ENCODE peak calls at places on chromosomes 5 and 9, in six cellular contexts. J is HepG2, B is A549, Z is GM12878, Y is K562, T is upper lobe of left lung. E is an unnamed sample.

GRCh38 chr9:73683862-73684591 is 532.4 kb downstream of the ANXA1 start:
- ATAC-seq in B (peak), Y (no peak), T (no peak), Z (peak), J (peak), E (no peak)

GRCh38 chr5:926416-927171 is 33.9 kb downstream of the TRIP13 start:
- ATAC-seq in T (peak), Z (no peak), B (no peak), J (no peak), Y (no peak), E (peak)

GRCh38 chr5:122704247-122705036 is 70.4 kb upstream of the SNX2 start:
- ATAC-seq in B (peak), T (no peak), Z (peak), Y (peak), J (peak), E (no peak)

GRCh38 chr9:107323836-107324235 is 40.8 kb downstream of the RAD23B start:
- ATAC-seq in T (no peak), J (no peak), Z (no peak), B (no peak), Y (no peak), E (no peak)

GRCh38 chr5:145969714-145970092 is 33.3 kb downstream of the SH3RF2 start:
- ATAC-seq in B (no peak), J (no peak), T (no peak), Y (no peak), Z (no peak), E (no peak)

GRCh38 chr9:37916471-37917314 is 12.8 kb upstream of the SLC25A51 start:
- ATAC-seq in Z (no peak), B (no peak), Y (no peak), J (no peak), T (no peak), E (peak)

GRCh38 chr5:146521403-146522106 is 5.6 kb upstream of the GPR151 start:
- ATAC-seq in B (peak), J (peak), Y (peak), Z (no peak), T (no peak), E (no peak)

GRCh38 chr5:113771483-113771882 is 258.0 kb downstream of the YTHDC2 start:
- ATAC-seq in T (no peak), B (no peak), Y (no peak), J (no peak), Z (peak), E (no peak)

GRCh38 chr9:17625644-17626388 is 47.0 kb downstream of the SH3GL2 start:
- ATAC-seq in J (no peak), B (no peak), Z (no peak), Y (no peak), T (peak), E (no peak)

GRCh38 chr5:79396265-79396664 is 117.7 kb downstream of the HOMER1 start:
- ATAC-seq in Z (no peak), J (no peak), Y (no peak), B (no peak), T (no peak), E (no peak)

GRCh38 chr9:75803130-75803529 is 87.3 kb upstream of the PCSK5 start:
- ATAC-seq in Z (no peak), J (no peak), B (no peak), Y (no peak), T (no peak), E (no peak)

GRCh38 chr5:56105511-56106372 is 111.0 kb upstream of the IL6ST start:
- ATAC-seq in T (no peak), B (no peak), Z (peak), J (peak), Y (no peak), E (no peak)

GRCh38 chr5:109703827-109704226 is 14.1 kb downstream of the MAN2A1 start:
- ATAC-seq in Y (peak), Z (peak), B (no peak), J (no peak), T (no peak), E (no peak)

GRCh38 chr9:6894135-6894534 is 136.4 kb downstream of the KDM4C start:
- ATAC-seq in T (no peak), J (no peak), Z (peak), B (no peak), Y (peak), E (no peak)

GRCh38 chr5:72320022-72320898 is at the start of the genes MRPS27 and PTCD2:
- ATAC-seq in J (peak), B (peak), Y (peak), T (peak), Z (peak), E (peak)

GRCh38 chr9:1083325-1083913 is 33.3 kb downstream of the DMRT2 start:
- ATAC-seq in T (peak), J (peak), Y (no peak), B (peak), Z (peak), E (no peak)

GRCh38 chr5:142499591-142500384 is 175.0 kb upstream of the SPRY4 start:
- ATAC-seq in J (peak), B (no peak), Z (no peak), T (no peak), Y (no peak), E (no peak)

GRCh38 chr5:170630711-170631141 is 126.9 kb downstream of the KCNIP1 start:
- ATAC-seq in B (no peak), T (no peak), J (no peak), Y (peak), Z (no peak), E (no peak)

GRCh38 chr5:52604151-52604550 is 183.6 kb upstream of the ITGA1 start:
- ATAC-seq in Y (no peak), T (no peak), J (no peak), Z (no peak), B (no peak), E (no peak)

GRCh38 chr5:80037366-80037765 is 2.2 kb downstream of the THBS4 start:
- ATAC-seq in J (no peak), Y (no peak), T (no peak), B (no peak), Z (peak), E (no peak)

GRCh38 chr9:133256686-133257091 is 18.3 kb downstream of the ABO start:
- ATAC-seq in Y (no peak), B (no peak), Z (no peak), J (no peak), T (no peak), E (peak)

GRCh38 chr5:154849791-154850201 is 607 bp downstream of the FAXDC2 start:
- ATAC-seq in Z (no peak), Y (peak), B (no peak), J (peak), T (peak), E (no peak)

GRCh38 chr5:157214399-157214798 is 33.8 kb downstream of the ITK start:
- ATAC-seq in B (no peak), Z (peak), Y (no peak), T (no peak), J (no peak), E (no peak)

GRCh38 chr5:158198636-158199035 is 339.7 kb upstream of the CLINT1 start:
- ATAC-seq in J (no peak), T (no peak), Y (no peak), Z (peak), B (no peak), E (no peak)

GRCh38 chr5:172617817-172618216 is 23.2 kb upstream of the NEURL1B start:
- ATAC-seq in B (no peak), T (no peak), J (no peak), Z (no peak), Y (no peak), E (no peak)

GRCh38 chr5:55509097-55509496 is 25.7 kb downstream of the PLPP1 start:
- ATAC-seq in T (no peak), Y (no peak), B (no peak), J (no peak), Z (no peak), E (no peak)

GRCh38 chr5:53090229-53090628 is 19.3 kb downstream of the MOCS2 start:
- ATAC-seq in J (no peak), B (no peak), T (no peak), Z (no peak), Y (no peak), E (no peak)

GRCh38 chr5:92637247-92637646 is 943.8 kb downstream of the NR2F1-AS1 start:
- ATAC-seq in Z (no peak), B (no peak), Y (no peak), T (no peak), J (no peak), E (no peak)

GRCh38 chr9:132141948-132142594 is 19.8 kb upstream of the NTNG2 start:
- ATAC-seq in Y (no peak), J (no peak), T (no peak), B (peak), Z (no peak), E (no peak)

GRCh38 chr9:109969559-109970237 is 189.7 kb downstream of the PALM2AKAP2 start:
- ATAC-seq in Y (no peak), Z (no peak), B (no peak), J (no peak), T (no peak), E (peak)

DNA sequence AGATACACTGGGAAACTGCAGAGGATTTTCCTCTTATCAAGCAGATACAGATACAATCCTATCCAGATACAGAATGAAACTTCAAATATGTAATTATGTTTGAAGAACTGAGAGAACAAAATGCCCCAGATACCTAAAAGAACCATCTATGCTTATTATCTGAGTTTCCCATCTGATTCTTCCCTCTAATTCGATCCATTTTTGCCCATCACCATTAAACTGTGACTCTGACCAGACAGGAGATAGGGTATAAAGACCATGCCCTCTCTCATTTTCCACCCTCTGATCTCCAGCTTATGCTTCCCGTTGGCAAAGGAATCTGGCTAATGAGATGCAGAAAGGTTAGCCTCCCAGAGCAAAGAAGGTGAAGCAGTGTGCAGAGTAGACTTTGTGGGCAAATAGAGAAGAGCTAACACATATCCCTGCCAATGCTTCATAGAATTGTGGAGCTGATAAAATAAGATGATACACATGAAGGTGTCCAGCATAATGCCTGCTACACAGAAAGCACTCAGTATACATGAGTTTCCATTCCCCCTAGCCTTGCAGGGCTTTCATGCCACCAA is 130.9 kb upstream of the TARS1 start:
- ATAC-seq in J (no peak), T (no peak), Z (no peak), Y (no peak), B (no peak), E (no peak)
- TF ChIP-seq EP300 in J (no peak), T (no peak), Z (no peak), Y (no peak), B (no peak), E (no peak)

GRCh38 chr5:148687871-148688270 is 33.5 kb upstream of the HTR4 start:
- ATAC-seq in Y (no peak), B (no peak), T (no peak), J (no peak), Z (no peak), E (no peak)
- TF ChIP-seq EP300 in Y (no peak), B (no peak), T (no peak), J (no peak), Z (no peak), E (no peak)

GRCh38 chr5:14776640-14777039 is 94.9 kb downstream of the ANKH start:
- ATAC-seq in J (no peak), Y (no peak), T (no peak), Z (no peak), B (no peak), E (no peak)

GRCh38 chr5:14771972-14772371 is 99.6 kb downstream of the ANKH start:
- ATAC-seq in B (no peak), J (no peak), T (no peak), Y (no peak), Z (no peak), E (no peak)

GRCh38 chr5:14771195-14771594 is 100.4 kb downstream of the ANKH start:
- ATAC-seq in Y (no peak), J (no peak), T (no peak), B (no peak), Z (no peak), E (no peak)

GRCh38 chr5:14775857-14776256 is 95.7 kb downstream of the ANKH start:
- ATAC-seq in Z (no peak), Y (no peak), B (peak), T (no peak), J (no peak), E (no peak)

DNA sequence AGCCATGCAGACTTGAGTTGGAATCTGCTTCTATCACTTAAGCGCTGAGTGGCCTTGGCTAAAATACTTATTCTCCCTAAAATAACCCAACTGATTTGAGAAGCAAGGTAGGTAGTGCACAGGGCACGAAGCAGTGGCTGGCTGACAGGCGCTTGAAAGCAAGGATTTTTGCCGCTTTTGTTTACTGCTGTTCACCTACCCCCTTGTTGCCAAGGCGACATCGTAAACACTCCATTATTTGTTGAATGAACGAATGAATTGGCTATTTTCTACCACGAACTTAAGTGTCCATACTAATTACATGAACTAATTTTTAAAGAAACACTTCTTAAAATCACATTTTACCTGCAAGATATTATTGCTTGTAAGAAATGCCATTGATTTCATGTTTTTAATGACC is 98.0 kb downstream of the ANKH start:
- ATAC-seq in T (no peak), Y (no peak), J (peak), Z (no peak), B (no peak), E (no peak)
- TF ChIP-seq EP300 in T (no peak), Y (no peak), J (no peak), Z (no peak), B (no peak), E (no peak)

GRCh38 chr5:131068893-131069643 is 96.0 kb downstream of the HINT1 start:
- ATAC-seq in Z (peak), J (no peak), Y (no peak), T (no peak), B (no peak), E (no peak)
- TF ChIP-seq EP300 in Z (no peak), J (no peak), Y (no peak), T (no peak), B (no peak), E (no peak)

GRCh38 chr9:90060256-90060655 is 455.4 kb downstream of the GADD45G start:
- ATAC-seq in J (no peak), Y (no peak), B (no peak), Z (no peak), T (no peak), E (no peak)

GRCh38 chr9:90058364-90058763 is 453.6 kb downstream of the GADD45G start:
- ATAC-seq in T (no peak), J (no peak), Z (no peak), Y (no peak), B (no peak), E (no peak)

GRCh38 chr9:90059436-90059835 is 454.6 kb downstream of the GADD45G start:
- ATAC-seq in J (no peak), B (no peak), T (no peak), Z (no peak), Y (no peak), E (no peak)

GRCh38 chr9:90062982-90063381 is 458.2 kb downstream of the GADD45G start:
- ATAC-seq in Z (no peak), J (no peak), B (no peak), Y (no peak), T (no peak), E (no peak)

DNA sequence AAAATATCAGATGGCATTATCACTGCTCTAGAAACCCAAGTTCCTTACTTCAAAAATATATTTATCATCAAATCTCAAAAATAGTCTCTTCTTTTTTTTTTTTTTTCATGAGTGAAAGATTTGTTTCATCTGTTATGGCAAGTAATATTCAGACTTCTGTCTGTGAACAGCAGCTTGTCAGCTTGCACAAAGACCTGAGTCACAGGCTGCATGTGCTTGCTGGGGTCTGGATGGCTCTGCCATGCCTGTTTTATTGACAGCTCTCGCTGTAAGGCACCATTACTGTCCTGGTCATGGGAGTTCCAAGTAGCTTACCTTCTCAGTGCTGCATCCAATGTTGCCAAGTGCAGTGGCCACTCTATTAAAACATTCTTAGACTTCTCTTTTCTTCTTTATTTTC is 456.4 kb downstream of the GADD45G start:
- ATAC-seq in J (no peak), Y (no peak), T (no peak), Z (no peak), B (no peak), E (no peak)
- TF ChIP-seq EP300 in J (no peak), Y (no peak), T (no peak), Z (no peak), B (no peak), E (no peak)

DNA sequence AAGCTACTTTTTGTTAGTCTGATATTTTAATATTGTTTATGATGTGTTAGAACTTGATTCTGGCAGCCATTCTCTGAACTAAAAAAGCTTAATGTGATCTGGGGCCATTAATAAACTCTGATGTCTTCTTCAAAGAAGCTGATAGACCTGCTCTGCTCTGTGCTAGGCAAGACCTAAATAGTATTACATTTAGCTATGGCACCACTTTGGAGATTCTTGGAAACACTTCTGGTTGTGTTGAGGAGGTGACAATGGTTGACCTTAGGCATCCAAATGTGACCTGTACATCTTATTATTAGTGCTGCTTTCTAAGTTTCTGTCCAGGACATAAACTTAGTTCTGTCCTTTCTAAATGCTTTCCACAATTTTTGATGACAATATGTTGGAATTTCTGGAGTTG is 21.7 kb upstream of the SCGB3A2 start:
- ATAC-seq in T (no peak), Z (no peak), B (no peak), J (no peak), Y (no peak), E (no peak)
- TF ChIP-seq EP300 in T (no peak), Z (no peak), B (no peak), J (no peak), Y (no peak), E (no peak)

DNA sequence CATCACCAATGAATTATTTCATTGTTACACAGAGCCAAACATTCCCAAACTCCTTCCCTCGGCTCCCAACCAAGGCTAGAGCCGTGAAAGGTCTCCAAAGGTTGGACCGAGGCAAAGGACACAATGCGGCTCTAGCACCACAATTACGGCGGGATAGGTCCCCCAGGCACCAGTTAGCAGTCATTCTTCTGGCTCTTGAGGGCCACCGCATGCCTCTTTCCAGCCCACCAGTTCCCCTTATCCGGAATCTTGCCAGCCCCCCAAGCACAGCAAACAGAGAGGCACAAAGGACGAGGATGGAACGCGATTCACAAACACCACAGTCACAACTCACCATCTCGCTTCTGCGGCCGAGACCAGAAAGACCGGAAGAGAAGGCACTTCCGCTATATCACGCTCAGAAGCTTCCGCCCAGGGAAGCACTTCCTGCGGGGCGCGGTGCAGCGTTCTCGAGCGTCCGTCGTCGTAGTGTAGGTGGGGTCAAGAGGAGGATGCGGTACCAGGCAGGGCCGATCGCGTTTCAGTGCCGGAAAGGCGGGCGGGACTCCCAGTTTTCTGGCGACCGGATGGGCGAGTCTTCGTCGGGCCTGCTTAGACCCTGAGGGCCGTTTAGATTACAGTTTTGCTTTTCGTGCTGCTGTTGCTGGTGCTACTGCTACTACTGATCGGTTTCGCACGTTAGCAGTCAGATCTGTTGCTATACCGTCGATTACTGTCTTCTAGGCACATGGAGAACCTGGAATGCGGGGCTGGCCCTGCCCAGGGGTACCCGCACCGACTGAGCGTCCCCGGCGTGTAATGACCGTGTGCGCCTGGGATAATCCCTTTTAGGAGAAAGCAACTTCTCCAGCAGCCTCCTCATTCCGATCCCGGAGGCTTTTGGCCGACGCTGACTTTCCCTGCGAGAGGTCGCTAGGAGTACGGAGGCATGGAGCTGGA is at the start of gene RPL37:
- ATAC-seq in Y (peak), T (peak), B (peak), J (peak), Z (peak), E (peak)
- TF ChIP-seq EP300 in Y (peak), T (no peak), B (no peak), J (peak), Z (no peak), E (no peak)

GRCh38 chr9:137240321-137240840 is 706 bp upstream of the TUBB4B start:
- ATAC-seq in B (peak), Y (peak), J (peak), Z (peak), T (peak), E (peak)
- TF ChIP-seq EP300 in B (no peak), Y (no peak), J (no peak), Z (no peak), T (no peak), E (no peak)